ENCODE peak calls at places on chromosomes 1 and 21, in five cellular contexts. One of them, this sample, is unnamed.

GRCh38 chr1:83505148-83505547 is 493.8 kb downstream of the TTLL7 start:
- DNase-seq in thoracic aorta: no peak
- DNase-seq in ovary: no peak
- DNase-seq in BE2C: no peak
- DNase-seq in WERI-Rb-1: no peak
- DNase-seq in this sample: no peak

GRCh38 chr1:11116318-11116717 is 16.6 kb upstream of the EXOSC10 start:
- DNase-seq in thoracic aorta: no peak
- DNase-seq in ovary: no peak
- DNase-seq in BE2C: no peak
- DNase-seq in WERI-Rb-1: no peak
- DNase-seq in this sample: no peak

GRCh38 chr1:100835866-100836842 is 58.5 kb downstream of the EXTL2 start:
- DNase-seq in thoracic aorta: no peak
- DNase-seq in ovary: no peak
- DNase-seq in BE2C: no peak
- DNase-seq in WERI-Rb-1: no peak
- DNase-seq in this sample: no peak

GRCh38 chr1:195097316-195097715 is 1510.9 kb downstream of the KCNT2 start:
- DNase-seq in thoracic aorta: no peak
- DNase-seq in ovary: no peak
- DNase-seq in BE2C: no peak
- DNase-seq in WERI-Rb-1: peak; percentile 8
- DNase-seq in this sample: no peak

GRCh38 chr1:58465825-58466617 is 80.5 kb downstream of the OMA1 start:
- DNase-seq in thoracic aorta: no peak
- DNase-seq in ovary: no peak
- DNase-seq in BE2C: no peak
- DNase-seq in WERI-Rb-1: peak; percentile 14
- DNase-seq in this sample: peak; percentile 42

GRCh38 chr1:115454835-115455511 is 116.9 kb upstream of the NGF start:
- DNase-seq in thoracic aorta: no peak
- DNase-seq in ovary: peak; percentile 47
- DNase-seq in BE2C: no peak
- DNase-seq in WERI-Rb-1: no peak
- DNase-seq in this sample: peak; percentile 19

GRCh38 chr1:106515375-106515774 is 541.1 kb upstream of the PRMT6 start:
- DNase-seq in thoracic aorta: no peak
- DNase-seq in ovary: no peak
- DNase-seq in BE2C: no peak
- DNase-seq in WERI-Rb-1: no peak
- DNase-seq in this sample: no peak

GRCh38 chr1:102715150-102715549 is 393.2 kb downstream of the COL11A1 start:
- DNase-seq in thoracic aorta: no peak
- DNase-seq in ovary: no peak
- DNase-seq in BE2C: no peak
- DNase-seq in WERI-Rb-1: no peak
- DNase-seq in this sample: no peak

GRCh38 chr1:27382950-27383627 is at the start of gene CD164L2:
- DNase-seq in thoracic aorta: no peak
- DNase-seq in ovary: no peak
- DNase-seq in BE2C: no peak
- DNase-seq in WERI-Rb-1: no peak
- DNase-seq in this sample: no peak

GRCh38 chr1:36400825-36401601 is 3.3 kb upstream of the LSM10 start:
- DNase-seq in thoracic aorta: peak; percentile 46
- DNase-seq in ovary: peak; percentile 28
- DNase-seq in BE2C: peak; percentile 18
- DNase-seq in WERI-Rb-1: no peak
- DNase-seq in this sample: peak; percentile 98

GRCh38 chr1:3332662-3333061 is 121.8 kb upstream of the ARHGEF16 start:
- DNase-seq in thoracic aorta: no peak
- DNase-seq in ovary: no peak
- DNase-seq in BE2C: no peak
- DNase-seq in WERI-Rb-1: no peak
- DNase-seq in this sample: no peak

GRCh38 chr1:224733021-224733911 is 117.1 kb downstream of the CNIH3 start:
- DNase-seq in thoracic aorta: no peak
- DNase-seq in ovary: no peak
- DNase-seq in BE2C: peak; percentile 64
- DNase-seq in WERI-Rb-1: no peak
- DNase-seq in this sample: no peak

GRCh38 chr1:183180213-183180612 is 5.9 kb upstream of the LAMC2 start:
- DNase-seq in thoracic aorta: peak; percentile 25
- DNase-seq in ovary: peak; percentile 51
- DNase-seq in BE2C: peak; percentile 21
- DNase-seq in WERI-Rb-1: no peak
- DNase-seq in this sample: peak; percentile 61

GRCh38 chr1:110675060-110675791 is 486 bp upstream of the KCNA3 start:
- DNase-seq in thoracic aorta: no peak
- DNase-seq in ovary: peak; percentile 41
- DNase-seq in BE2C: no peak
- DNase-seq in WERI-Rb-1: peak; percentile 54
- DNase-seq in this sample: no peak

GRCh38 chr1:172960454-172961208 is 90.1 kb downstream of the TNFSF18 start:
- DNase-seq in thoracic aorta: no peak
- DNase-seq in ovary: no peak
- DNase-seq in BE2C: no peak
- DNase-seq in WERI-Rb-1: no peak
- DNase-seq in this sample: no peak

GRCh38 chr21:25080161-25080560 is 527.1 kb downstream of the MRPL39 start:
- DNase-seq in thoracic aorta: no peak
- DNase-seq in ovary: no peak
- DNase-seq in BE2C: no peak
- DNase-seq in WERI-Rb-1: no peak
- DNase-seq in this sample: no peak

GRCh38 chr1:5739561-5740078 is 252.6 kb downstream of the NPHP4 start:
- DNase-seq in thoracic aorta: no peak
- DNase-seq in ovary: no peak
- DNase-seq in BE2C: no peak
- DNase-seq in WERI-Rb-1: no peak
- DNase-seq in this sample: no peak

GRCh38 chr1:215631040-215631439 is 63.9 kb downstream of the KCTD3 start:
- DNase-seq in thoracic aorta: no peak
- DNase-seq in ovary: no peak
- DNase-seq in BE2C: no peak
- DNase-seq in WERI-Rb-1: no peak
- DNase-seq in this sample: no peak

GRCh38 chr21:38777521-38777920 is 28.2 kb upstream of the ETS2 start:
- DNase-seq in thoracic aorta: no peak
- DNase-seq in ovary: no peak
- DNase-seq in BE2C: no peak
- DNase-seq in WERI-Rb-1: no peak
- DNase-seq in this sample: no peak

GRCh38 chr21:36456714-36457399 is 23.1 kb downstream of the CLDN14 start:
- DNase-seq in thoracic aorta: no peak
- DNase-seq in ovary: no peak
- DNase-seq in BE2C: no peak
- DNase-seq in WERI-Rb-1: no peak
- DNase-seq in this sample: no peak

GRCh38 chr1:19083081-19083480 is 126.6 kb upstream of the IFFO2 start:
- DNase-seq in thoracic aorta: no peak
- DNase-seq in ovary: no peak
- DNase-seq in BE2C: no peak
- DNase-seq in WERI-Rb-1: no peak
- DNase-seq in this sample: no peak

GRCh38 chr1:19087017-19087736 is 122.9 kb downstream of the UBR4 start:
- DNase-seq in thoracic aorta: no peak
- DNase-seq in ovary: no peak
- DNase-seq in BE2C: no peak
- DNase-seq in WERI-Rb-1: no peak
- DNase-seq in this sample: no peak

GRCh38 chr1:19081218-19081893 is 124.9 kb upstream of the IFFO2 start:
- DNase-seq in thoracic aorta: no peak
- DNase-seq in ovary: no peak
- DNase-seq in BE2C: no peak
- DNase-seq in WERI-Rb-1: no peak
- DNase-seq in this sample: no peak

GRCh38 chr1:19086176-19086875 is 123.7 kb downstream of the UBR4 start:
- DNase-seq in thoracic aorta: no peak
- DNase-seq in ovary: no peak
- DNase-seq in BE2C: no peak
- DNase-seq in WERI-Rb-1: no peak
- DNase-seq in this sample: no peak

GRCh38 chr1:19084206-19084738 is 125.8 kb downstream of the UBR4 start:
- DNase-seq in thoracic aorta: no peak
- DNase-seq in ovary: no peak
- DNase-seq in BE2C: no peak
- DNase-seq in WERI-Rb-1: no peak
- DNase-seq in this sample: no peak
- H3K36me3 ChIP-seq in thoracic aorta: peaks cover 90% of the 10 kb centered on the region
- H3K36me3 ChIP-seq in ovary: no peaks in the 10 kb centered on the region
- H3K36me3 ChIP-seq in BE2C: peaks cover 29% of the 10 kb centered on the region
- H3K36me3 ChIP-seq in WERI-Rb-1: peaks cover 96% of the 10 kb centered on the region
- H3K36me3 ChIP-seq in this sample: peaks cover 79% of the 10 kb centered on the region

GRCh38 chr1:8358241-8358896 is 40.5 kb downstream of the SLC45A1 start:
- DNase-seq in thoracic aorta: no peak
- DNase-seq in ovary: no peak
- DNase-seq in BE2C: no peak
- DNase-seq in WERI-Rb-1: no peak
- DNase-seq in this sample: no peak

GRCh38 chr1:8355439-8356255 is 37.7 kb downstream of the SLC45A1 start:
- DNase-seq in thoracic aorta: no peak
- DNase-seq in ovary: peak; percentile 40
- DNase-seq in BE2C: no peak
- DNase-seq in WERI-Rb-1: no peak
- DNase-seq in this sample: no peak

GRCh38 chr1:8358897-8359616 is 41.1 kb downstream of the SLC45A1 start:
- DNase-seq in thoracic aorta: no peak
- DNase-seq in ovary: no peak
- DNase-seq in BE2C: no peak
- DNase-seq in WERI-Rb-1: no peak
- DNase-seq in this sample: no peak

GRCh38 chr1:8356256-8357209 is 38.6 kb downstream of the SLC45A1 start:
- DNase-seq in thoracic aorta: no peak
- DNase-seq in ovary: no peak
- DNase-seq in BE2C: no peak
- DNase-seq in WERI-Rb-1: no peak
- DNase-seq in this sample: no peak

DNA sequence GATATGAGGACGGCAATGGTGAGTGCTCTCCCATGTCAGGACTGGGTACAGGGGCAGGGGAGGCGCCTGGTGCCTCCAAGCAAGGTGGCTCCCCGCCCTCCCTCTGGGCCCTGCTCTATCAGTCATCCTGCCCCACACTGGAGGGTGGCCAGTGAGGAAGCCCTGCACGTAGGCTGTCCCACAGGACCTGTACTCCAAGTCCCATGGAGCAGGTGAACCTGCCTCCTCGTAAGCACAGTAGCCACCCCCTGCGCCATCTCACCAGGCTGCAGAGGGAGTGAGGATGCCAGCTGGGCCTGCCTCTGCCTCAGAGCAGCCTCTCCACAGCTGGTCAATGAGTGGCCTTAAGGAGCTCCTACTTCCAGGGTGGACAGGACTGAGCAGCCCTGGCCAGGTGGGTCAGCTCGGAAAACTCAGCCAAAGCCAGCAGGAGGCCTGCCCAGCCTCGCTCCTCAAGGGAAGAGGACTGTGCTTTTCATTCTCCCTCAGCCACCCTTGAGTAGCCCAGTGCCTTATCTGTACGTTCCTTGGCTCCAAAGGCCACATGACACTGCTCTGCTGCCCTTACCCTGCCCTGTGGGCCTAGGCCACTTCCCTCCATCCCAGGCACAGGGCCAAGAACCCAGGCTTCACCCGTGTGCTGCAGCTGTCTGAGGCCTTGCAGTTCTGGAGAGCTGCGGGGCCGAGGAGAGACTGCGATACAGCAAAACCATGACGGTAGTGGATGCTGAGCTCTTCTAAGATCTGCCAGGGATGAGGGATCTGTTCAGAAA is 39.6 kb downstream of the SLC45A1 start:
- DNase-seq in thoracic aorta: no peak
- DNase-seq in ovary: no peak
- DNase-seq in BE2C: no peak
- DNase-seq in WERI-Rb-1: no peak
- DNase-seq in this sample: no peak
- H3K36me3 ChIP-seq in thoracic aorta: peaks cover 81% of the 10 kb centered on the region
- H3K36me3 ChIP-seq in ovary: no peaks in the 10 kb centered on the region
- H3K36me3 ChIP-seq in BE2C: peaks cover 17% of the 10 kb centered on the region
- H3K36me3 ChIP-seq in WERI-Rb-1: peaks cover 97% of the 10 kb centered on the region
- H3K36me3 ChIP-seq in this sample: peaks cover 50% of the 10 kb centered on the region

DNA sequence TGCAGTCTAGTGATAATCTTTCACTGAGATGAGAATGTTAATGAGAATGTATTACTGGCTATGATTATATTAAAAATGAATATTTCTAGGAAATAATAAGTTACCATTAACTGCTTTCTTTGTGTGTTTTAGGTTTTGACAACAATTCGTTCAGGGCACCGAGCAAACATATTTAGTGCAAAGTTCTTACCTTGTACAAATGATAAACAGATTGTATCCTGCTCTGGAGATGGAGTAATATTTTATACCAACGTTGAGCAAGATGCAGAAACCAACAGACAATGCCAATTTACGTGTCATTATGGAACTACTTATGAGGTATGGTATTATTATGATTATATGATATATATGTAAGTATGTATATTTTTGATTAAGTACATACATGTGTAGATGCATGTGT is 37.8 kb upstream of the MPC2 start:
- DNase-seq in thoracic aorta: no peak
- DNase-seq in ovary: no peak
- DNase-seq in BE2C: no peak
- DNase-seq in WERI-Rb-1: no peak
- DNase-seq in this sample: no peak
- H3K36me3 ChIP-seq in thoracic aorta: peaks cover 10% of the 10 kb centered on the region
- H3K36me3 ChIP-seq in ovary: no peaks in the 10 kb centered on the region
- H3K36me3 ChIP-seq in BE2C: peaks cover 12% of the 10 kb centered on the region
- H3K36me3 ChIP-seq in WERI-Rb-1: no peaks in the 10 kb centered on the region
- H3K36me3 ChIP-seq in this sample: peaks cover 9% of the 10 kb centered on the region

GRCh38 chr1:32184639-32185038 is 5.2 kb downstream of the TXLNA start:
- DNase-seq in thoracic aorta: no peak
- DNase-seq in ovary: no peak
- DNase-seq in BE2C: no peak
- DNase-seq in WERI-Rb-1: no peak
- DNase-seq in this sample: no peak

GRCh38 chr1:32182060-32182459 is 2.6 kb downstream of the TXLNA start:
- DNase-seq in thoracic aorta: no peak
- DNase-seq in ovary: no peak
- DNase-seq in BE2C: no peak
- DNase-seq in WERI-Rb-1: no peak
- DNase-seq in this sample: no peak

GRCh38 chr1:32187850-32188249 is 8.4 kb downstream of the TXLNA start:
- DNase-seq in thoracic aorta: no peak
- DNase-seq in ovary: no peak
- DNase-seq in BE2C: no peak
- DNase-seq in WERI-Rb-1: no peak
- DNase-seq in this sample: no peak

GRCh38 chr1:32186077-32186476 is 6.6 kb downstream of the TXLNA start:
- DNase-seq in thoracic aorta: no peak
- DNase-seq in ovary: no peak
- DNase-seq in BE2C: no peak
- DNase-seq in WERI-Rb-1: no peak
- DNase-seq in this sample: no peak

DNA sequence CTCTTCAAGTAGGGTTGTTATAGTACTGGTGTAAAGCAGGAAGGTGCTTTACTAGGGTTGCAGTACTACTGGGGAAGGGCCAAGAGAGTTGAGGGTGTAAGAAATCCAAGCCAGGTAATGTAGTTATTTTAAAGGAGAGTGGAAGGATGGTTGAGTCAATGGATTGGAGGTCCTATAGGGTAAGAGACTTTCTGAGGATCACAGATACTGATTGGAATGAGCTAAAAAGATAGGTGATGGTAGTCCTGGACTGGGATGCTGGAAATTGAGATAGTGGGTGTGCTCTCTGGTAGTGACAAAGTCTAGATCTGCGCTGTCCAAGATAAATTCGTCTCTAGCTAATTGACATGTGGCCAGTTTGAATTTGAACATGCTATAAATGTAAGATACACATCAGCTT is 7.0 kb downstream of the TXLNA start:
- DNase-seq in thoracic aorta: no peak
- DNase-seq in ovary: no peak
- DNase-seq in BE2C: no peak
- DNase-seq in WERI-Rb-1: no peak
- DNase-seq in this sample: no peak
- H3K36me3 ChIP-seq in thoracic aorta: peaks cover 60% of the 10 kb centered on the region
- H3K36me3 ChIP-seq in ovary: no peaks in the 10 kb centered on the region
- H3K36me3 ChIP-seq in BE2C: peaks cover 50% of the 10 kb centered on the region
- H3K36me3 ChIP-seq in WERI-Rb-1: peaks cover 98% of the 10 kb centered on the region
- H3K36me3 ChIP-seq in this sample: peaks cover 84% of the 10 kb centered on the region